ENCODE peak calls at places on chromosomes 1 and 21, in ten cellular contexts. B, C, Y, N, D, O, X, T, A and Q are unnamed samples. For H3K4me1 and H3K9me3, the result is how much of the 10 kb centered on the place peaks cover.

GRCh38 chr1:84583648-84584047 is 9.4 kb upstream of the CTBS start:
- DNase-seq in B (no peak), C (no peak), Y (peak), N (no peak), D (no peak), O (no peak), X (no peak), T (no peak), A (no peak), Q (no peak)

GRCh38 chr1:169119405-169119804 is 12.9 kb downstream of the ATP1B1 start:
- DNase-seq in B (no peak), C (no peak), Y (no peak), N (no peak), D (no peak), O (no peak), X (no peak), T (no peak), A (no peak), Q (no peak)

GRCh38 chr1:68359045-68359444 is 90.7 kb downstream of the RPE65 start:
- DNase-seq in B (no peak), C (no peak), Y (no peak), N (peak), D (no peak), O (no peak), X (no peak), T (no peak), A (no peak), Q (no peak)

GRCh38 chr1:228333739-228334115 is 72.9 kb downstream of the TRIM11 start:
- DNase-seq in B (no peak), C (no peak), Y (no peak), N (no peak), D (peak), O (no peak), X (no peak), T (no peak), A (no peak), Q (no peak)

GRCh38 chr1:218967836-218968235 is 205.8 kb upstream of the LYPLAL1 start:
- DNase-seq in B (no peak), C (no peak), Y (peak), N (peak), D (no peak), O (no peak), X (no peak), T (no peak), A (no peak), Q (no peak)

GRCh38 chr1:78490861-78491310 is at the start of gene PTGFR:
- DNase-seq in B (peak), C (peak), Y (peak), N (peak), D (peak), O (no peak), X (no peak), T (no peak), A (no peak), Q (no peak)

GRCh38 chr1:22254756-22255155 is 111.9 kb upstream of the WNT4 start:
- DNase-seq in B (no peak), C (no peak), Y (no peak), N (no peak), D (no peak), O (no peak), X (no peak), T (no peak), A (no peak), Q (no peak)

GRCh38 chr1:17617787-17618557 is 78.5 kb downstream of the ARHGEF10L start:
- DNase-seq in B (peak), C (no peak), Y (no peak), N (peak), D (peak), O (no peak), X (no peak), T (no peak), A (no peak), Q (no peak)

GRCh38 chr1:71839876-71840275 is 442.5 kb downstream of the NEGR1 start:
- DNase-seq in B (no peak), C (no peak), Y (no peak), N (no peak), D (no peak), O (no peak), X (no peak), T (no peak), A (no peak), Q (no peak)

GRCh38 chr1:234244482-234244881 is 128.8 kb upstream of the COA6 start:
- DNase-seq in B (no peak), C (no peak), Y (no peak), N (no peak), D (no peak), O (no peak), X (no peak), T (no peak), A (no peak), Q (no peak)

GRCh38 chr1:205309741-205310140 is 11.8 kb downstream of the NUAK2 start:
- DNase-seq in B (no peak), C (no peak), Y (no peak), N (no peak), D (no peak), O (no peak), X (no peak), T (no peak), A (no peak), Q (no peak)

GRCh38 chr1:167332503-167332902 is 111.8 kb downstream of the POU2F1 start:
- DNase-seq in B (no peak), C (no peak), Y (peak), N (peak), D (no peak), O (no peak), X (no peak), T (no peak), A (no peak), Q (no peak)

GRCh38 chr21:15063821-15064575 is 802 bp downstream of the NRIP1 start:
- DNase-seq in B (peak), C (peak), Y (peak), N (peak), D (peak), O (no peak), X (no peak), T (no peak), A (no peak), Q (no peak)

GRCh38 chr1:243213045-243213787 is 41.9 kb downstream of the CEP170 start:
- DNase-seq in B (no peak), C (no peak), Y (peak), N (peak), D (no peak), O (no peak), X (no peak), T (no peak), A (no peak), Q (no peak)

GRCh38 chr1:159945483-159946241 is at the start of gene IGSF9:
- DNase-seq in B (peak), C (peak), Y (peak), N (peak), D (peak), O (peak), X (peak), T (peak), A (peak), Q (peak)

GRCh38 chr1:20370628-20371200 is 80.0 kb downstream of the VWA5B1 start:
- DNase-seq in B (no peak), C (no peak), Y (no peak), N (no peak), D (no peak), O (no peak), X (no peak), T (no peak), A (no peak), Q (no peak)

GRCh38 chr21:45420623-45421041 is 15.7 kb downstream of the COL18A1 start:
- DNase-seq in B (no peak), C (peak), Y (no peak), N (no peak), D (no peak), O (no peak), X (no peak), T (no peak), A (no peak), Q (no peak)

GRCh38 chr1:47437518-47438320 is at the start of gene FOXD2:
- DNase-seq in B (peak), C (peak), Y (peak), N (peak), D (peak), O (peak), X (peak), T (peak), A (peak), Q (peak)
- H3K4me1 ChIP-seq in B (under half), C (half or more), Y (under half), N (under half), D (under half), O (under half), X (under half), T (under half), A (under half), Q (under half)

DNA sequence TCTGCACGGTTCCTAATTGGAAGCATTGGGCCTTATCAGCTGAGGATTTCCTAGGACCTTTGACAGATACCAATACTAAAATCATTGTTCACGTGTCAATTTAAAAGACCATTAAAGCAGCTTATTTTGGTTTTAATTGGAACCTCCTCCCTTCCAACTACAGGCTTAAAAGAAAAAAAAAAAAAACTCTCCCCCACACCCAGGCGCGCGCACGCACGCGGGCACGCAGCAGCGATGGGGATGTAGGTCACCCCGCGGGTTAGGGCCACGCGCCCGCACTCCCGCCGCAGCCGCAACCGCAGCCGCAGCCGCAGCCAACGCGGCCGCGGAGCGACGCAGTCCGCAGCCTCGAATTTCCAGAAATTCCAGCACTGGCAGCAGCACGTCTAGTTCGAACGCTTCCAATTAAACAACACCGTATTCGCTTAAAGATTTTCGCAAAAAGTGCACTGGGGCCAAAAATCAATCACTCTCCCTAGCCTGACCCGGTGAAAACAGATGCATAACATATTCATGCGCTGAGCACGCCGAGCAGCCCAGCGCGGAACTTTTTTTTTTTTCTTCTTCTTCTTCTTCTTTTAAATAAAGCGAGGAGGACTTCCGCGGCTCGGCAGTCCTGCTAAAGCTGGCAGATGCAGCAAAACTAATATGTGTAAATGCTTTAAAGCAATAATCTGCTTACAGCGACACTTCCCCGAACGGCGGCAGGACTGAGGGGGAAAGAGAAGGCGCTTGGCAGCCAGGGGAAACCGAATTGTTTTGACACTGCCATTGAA is 13.3 kb upstream of the BARHL2 start:
- DNase-seq in B (no peak), C (no peak), Y (peak), N (peak), D (no peak), O (no peak), X (no peak), T (no peak), A (no peak), Q (no peak)
- H3K9me3 ChIP-seq in B (under half), C (under half), Y (under half), N (under half), D (under half), O (under half), X (under half), T (under half), A (under half), Q (under half)

DNA sequence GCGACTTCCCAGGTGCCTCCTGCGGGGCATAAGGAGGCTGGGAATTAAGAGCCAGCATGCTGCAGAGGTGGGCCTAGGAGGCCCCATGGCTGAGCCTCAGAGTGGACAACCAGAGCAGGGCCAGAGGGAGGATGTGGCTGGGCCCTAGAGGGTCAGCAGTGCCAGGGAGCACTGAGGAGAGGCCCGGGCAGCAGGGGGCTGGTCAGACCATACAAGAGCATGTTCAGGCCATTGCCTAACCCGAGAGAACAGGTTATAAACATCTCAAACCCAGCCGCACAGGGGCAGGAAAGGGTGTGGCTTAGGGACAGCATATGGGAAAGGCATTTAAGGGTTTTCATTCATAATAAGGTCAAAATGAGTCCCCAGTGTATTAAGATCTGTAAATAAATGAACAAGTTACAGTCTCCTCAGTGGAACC is 51.1 kb downstream of the IER5 start:
- DNase-seq in B (no peak), C (no peak), Y (no peak), N (peak), D (no peak), O (no peak), X (no peak), T (no peak), A (no peak), Q (no peak)
- H3K4me1 ChIP-seq in B (under half), C (under half), Y (under half), N (under half), D (under half), O (under half), X (under half), T (under half), A (under half), Q (under half)

GRCh38 chr21:27647921-27648320 is 681.0 kb upstream of the ADAMTS5 start:
- DNase-seq in B (no peak), C (no peak), Y (no peak), N (no peak), D (no peak), O (no peak), X (no peak), T (no peak), A (no peak), Q (no peak)
- H3K9me3 ChIP-seq in B (under half), C (under half), Y (under half), N (under half), D (under half), O (under half), X (under half), T (under half), A (under half), Q (under half)